ENCODE peak calls at places on chromosome 7, in nine cellular contexts. R is body of pancreas, D is breast epithelium, X is ovary, U is heart left ventricle, N is Peyer's patch, Y is A549, V is adrenal gland, Q is spleen. S is an unnamed sample. For H3K4me1, the result is how much of the 10 kb centered on the place peaks cover.

GRCh38 chr7:42566981-42567510 is 330.0 kb upstream of the GLI3 start:
- DNase-seq in N (no peak), V (no peak), Q (no peak), X (no peak), U (no peak), D (no peak), R (no peak), Y (no peak), S (no peak)

GRCh38 chr7:95632609-95633008 is 36.3 kb upstream of the PDK4 start:
- DNase-seq in Y (no peak), U (no peak), R (no peak), X (no peak), Q (no peak), V (no peak), D (no peak), N (no peak), S (peak)

GRCh38 chr7:140911746-140912145 is 13.0 kb downstream of the BRAF start:
- DNase-seq in R (no peak), Y (no peak), X (no peak), Q (no peak), N (no peak), V (no peak), D (no peak), U (no peak), S (no peak)

GRCh38 chr7:41891967-41892755 is 189.3 kb upstream of the INHBA start:
- DNase-seq in R (no peak), Q (no peak), Y (no peak), D (no peak), X (no peak), V (no peak), U (peak), N (no peak), S (no peak)

GRCh38 chr7:150369740-150370501 is 1.3 kb downstream of the REPIN1 start:
- DNase-seq in X (no peak), D (no peak), U (no peak), N (no peak), R (no peak), Y (no peak), V (no peak), Q (peak), S (no peak)

GRCh38 chr7:134567368-134567767 is 18.5 kb downstream of the AKR1B15 start:
- DNase-seq in Y (no peak), N (no peak), X (no peak), Q (no peak), D (no peak), U (no peak), R (no peak), V (no peak), S (no peak)

GRCh38 chr7:72334066-72334465 is 78.1 kb downstream of the CALN1 start:
- DNase-seq in Q (no peak), U (no peak), Y (no peak), V (no peak), N (no peak), R (no peak), D (no peak), X (no peak), S (no peak)

GRCh38 chr7:30285067-30285530 is 702 bp downstream of the ZNRF2 start:
- DNase-seq in Q (peak), R (peak), Y (no peak), V (peak), N (peak), X (peak), D (no peak), U (no peak), S (peak)

GRCh38 chr7:150665075-150665794 is 20.3 kb upstream of the GIMAP2 start:
- DNase-seq in U (no peak), D (no peak), X (no peak), Y (no peak), Q (no peak), N (no peak), R (no peak), V (no peak), S (no peak)

GRCh38 chr7:150909192-150909591 is 56.9 kb downstream of the AOC1 start:
- DNase-seq in V (no peak), D (no peak), Y (no peak), X (no peak), Q (no peak), N (no peak), R (no peak), U (no peak), S (no peak)

GRCh38 chr7:32937344-32938174 is 19.7 kb upstream of the FKBP9 start:
- DNase-seq in R (peak), Y (peak), V (peak), N (no peak), Q (no peak), U (peak), D (no peak), X (peak), S (peak)

GRCh38 chr7:133530682-133531081 is 277.8 kb downstream of the EXOC4 start:
- DNase-seq in N (no peak), Q (no peak), U (no peak), D (no peak), V (no peak), R (no peak), Y (no peak), X (no peak), S (no peak)

GRCh38 chr7:51850141-51850540 is 533.5 kb upstream of the COBL start:
- DNase-seq in R (no peak), Q (no peak), D (no peak), V (no peak), Y (no peak), N (no peak), U (no peak), X (no peak), S (no peak)

GRCh38 chr7:81604075-81604807 is 165.6 kb downstream of the HGF start:
- DNase-seq in N (no peak), R (no peak), Y (peak), Q (no peak), D (no peak), X (no peak), V (peak), U (no peak), S (no peak)

DNA sequence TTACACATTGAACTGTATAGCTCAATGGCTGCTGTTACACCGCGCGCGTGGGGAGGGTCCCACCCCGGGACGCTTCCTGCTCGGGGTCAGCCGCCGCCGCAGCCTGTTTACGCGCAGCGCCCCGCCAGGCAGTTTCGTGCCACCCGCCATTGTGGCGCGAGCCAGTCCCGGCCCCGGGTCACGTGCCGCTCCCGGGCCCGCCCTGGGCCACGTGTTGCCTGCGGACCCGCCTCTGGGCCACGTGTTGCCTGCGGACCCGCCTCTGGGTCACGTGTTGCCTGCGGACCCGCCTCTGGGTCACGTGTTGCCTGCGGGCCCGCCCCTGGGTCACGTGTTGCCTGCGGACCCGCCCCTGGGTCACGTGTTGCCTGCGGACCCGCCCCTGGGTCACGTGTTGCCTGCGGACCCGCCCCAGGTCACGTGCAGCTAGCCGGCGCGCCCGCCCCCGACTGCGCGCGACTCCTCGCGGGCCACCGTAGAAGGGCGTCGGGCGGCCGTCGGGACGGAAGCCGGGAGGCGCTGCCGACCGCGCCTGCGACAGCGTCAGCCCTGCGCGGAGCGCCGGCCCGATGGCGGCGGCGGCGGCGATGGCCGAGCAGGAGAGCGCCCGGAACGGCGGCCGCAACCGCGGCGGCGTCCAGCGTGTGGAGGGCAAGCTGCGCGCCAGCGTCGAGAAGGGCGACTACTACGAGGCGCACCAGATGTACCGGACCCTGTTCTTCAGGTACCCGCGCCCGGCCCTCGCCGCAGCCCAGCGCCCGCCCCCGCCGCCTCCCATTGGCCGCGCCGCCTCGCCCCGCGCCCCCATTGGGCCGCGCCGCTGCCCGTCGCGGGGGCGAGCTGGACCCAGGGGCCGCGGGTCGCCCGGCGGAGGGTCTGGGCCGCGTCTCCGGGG is at the start of gene GET4:
- DNase-seq in D (peak), V (peak), Q (peak), U (peak), Y (peak), N (peak), X (peak), R (peak), S (peak)
- TF ChIP-seq POLR2A in D (peak), V (peak), Q (peak), U (peak), Y (peak), N (peak), X (peak), R (peak), S (peak)

DNA sequence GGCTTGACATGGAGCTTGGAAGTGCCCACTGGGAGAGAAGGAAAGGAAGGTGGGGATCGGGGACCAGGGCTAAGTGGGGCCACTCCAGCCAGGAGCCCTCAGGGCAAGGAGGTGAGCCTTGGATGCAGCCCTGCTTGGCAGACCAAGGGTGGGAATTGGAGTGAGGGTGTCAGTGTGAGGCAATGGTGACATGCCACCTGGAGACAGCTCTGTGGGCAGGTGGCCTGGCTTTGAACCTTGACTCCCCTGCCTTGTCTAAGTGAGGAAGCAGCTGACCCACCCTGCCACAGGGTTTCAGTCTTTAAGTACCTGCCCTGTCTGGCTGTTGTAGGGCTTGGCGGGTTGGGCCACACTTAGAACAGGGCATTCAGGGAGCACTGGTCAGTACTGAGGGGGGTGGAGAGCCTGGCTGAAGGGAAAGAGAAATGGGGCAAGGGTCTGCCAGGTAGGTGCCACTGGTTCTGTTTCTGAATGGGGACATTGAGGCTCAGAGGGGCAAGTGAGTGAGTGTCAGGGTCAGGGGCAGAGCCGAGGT is 4.8 kb downstream of the RAMP3 start:
- DNase-seq in D (no peak), R (no peak), V (no peak), Y (no peak), U (peak), X (no peak), Q (peak), N (no peak), S (no peak)
- H3K27ac ChIP-seq in D (no peak), R (no peak), V (no peak), Y (no peak), U (no peak), X (no peak), Q (no peak), N (no peak), S (no peak)

GRCh38 chr7:98702021-98702420 is 84.9 kb downstream of the NPTX2 start:
- DNase-seq in Y (no peak), X (no peak), U (no peak), V (no peak), Q (no peak), D (no peak), R (no peak), N (no peak), S (no peak)

GRCh38 chr7:98703916-98704315 is 86.8 kb downstream of the NPTX2 start:
- DNase-seq in Y (no peak), N (no peak), V (no peak), R (no peak), Q (no peak), U (no peak), D (no peak), X (no peak), S (no peak)

GRCh38 chr7:98697485-98698240 is 80.6 kb downstream of the NPTX2 start:
- DNase-seq in N (no peak), U (no peak), R (peak), Q (no peak), V (no peak), D (no peak), X (no peak), Y (no peak), S (no peak)

GRCh38 chr7:98701372-98701771 is 84.3 kb downstream of the NPTX2 start:
- DNase-seq in U (no peak), R (no peak), Q (no peak), X (no peak), D (no peak), N (no peak), Y (no peak), V (no peak), S (no peak)

GRCh38 chr7:98700533-98700932 is 83.4 kb downstream of the NPTX2 start:
- DNase-seq in U (no peak), D (no peak), Q (no peak), N (no peak), V (no peak), Y (no peak), R (no peak), X (no peak), S (no peak)
- H3K4me1 ChIP-seq in U (under half), D (under half), Q (under half), N (under half), V (under half), Y (under half), R (under half), X (under half), S (under half)

GRCh38 chr7:4693152-4693551 is 11.1 kb downstream of the FOXK1 start:
- DNase-seq in X (no peak), R (no peak), V (no peak), D (no peak), N (no peak), Q (no peak), U (no peak), Y (no peak), S (no peak)
- TF ChIP-seq POLR2A in X (no peak), R (no peak), V (no peak), D (no peak), N (no peak), Q (no peak), U (no peak), Y (no peak), S (no peak)

GRCh38 chr7:77426521-77427051 is 10.4 kb upstream of the GSAP start:
- DNase-seq in R (no peak), U (no peak), D (no peak), X (no peak), Y (no peak), Q (no peak), V (no peak), N (no peak), S (no peak)
- H3K27ac ChIP-seq in R (no peak), U (no peak), D (no peak), X (no peak), Y (peak), Q (peak), V (no peak), N (no peak), S (no peak)

GRCh38 chr7:116782177-116782711 is 80.1 kb upstream of the CAPZA2 start:
- DNase-seq in N (no peak), U (no peak), Y (no peak), Q (no peak), R (no peak), X (no peak), V (no peak), D (no peak), S (no peak)
- H3K4me1 ChIP-seq in N (under half), U (under half), Y (half or more), Q (under half), R (under half), X (under half), V (under half), D (under half), S (half or more)

DNA sequence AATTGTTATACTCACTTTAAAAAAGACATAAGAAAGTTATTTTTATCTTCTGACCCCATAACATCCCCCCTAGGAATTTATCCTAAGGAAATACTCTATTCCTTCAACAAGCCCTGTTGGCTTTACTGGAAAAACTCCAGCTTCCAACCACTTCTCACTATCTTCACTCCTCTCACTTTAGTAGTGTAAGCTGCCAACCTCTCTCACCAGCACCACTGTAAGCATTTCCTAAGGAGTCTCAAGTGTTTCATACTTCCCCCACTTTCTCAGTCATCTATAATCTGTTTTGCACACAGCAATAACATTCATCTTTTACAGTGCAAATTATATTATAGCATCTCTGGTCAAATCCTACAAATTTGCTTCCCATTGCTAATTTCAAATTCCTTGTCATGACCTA is 45.8 kb downstream of the GPR85 start:
- DNase-seq in N (no peak), D (no peak), Y (no peak), U (no peak), Q (no peak), V (no peak), R (no peak), X (no peak), S (no peak)
- TF ChIP-seq POLR2A in N (no peak), D (no peak), Y (no peak), U (no peak), Q (no peak), V (no peak), R (no peak), X (no peak), S (no peak)

DNA sequence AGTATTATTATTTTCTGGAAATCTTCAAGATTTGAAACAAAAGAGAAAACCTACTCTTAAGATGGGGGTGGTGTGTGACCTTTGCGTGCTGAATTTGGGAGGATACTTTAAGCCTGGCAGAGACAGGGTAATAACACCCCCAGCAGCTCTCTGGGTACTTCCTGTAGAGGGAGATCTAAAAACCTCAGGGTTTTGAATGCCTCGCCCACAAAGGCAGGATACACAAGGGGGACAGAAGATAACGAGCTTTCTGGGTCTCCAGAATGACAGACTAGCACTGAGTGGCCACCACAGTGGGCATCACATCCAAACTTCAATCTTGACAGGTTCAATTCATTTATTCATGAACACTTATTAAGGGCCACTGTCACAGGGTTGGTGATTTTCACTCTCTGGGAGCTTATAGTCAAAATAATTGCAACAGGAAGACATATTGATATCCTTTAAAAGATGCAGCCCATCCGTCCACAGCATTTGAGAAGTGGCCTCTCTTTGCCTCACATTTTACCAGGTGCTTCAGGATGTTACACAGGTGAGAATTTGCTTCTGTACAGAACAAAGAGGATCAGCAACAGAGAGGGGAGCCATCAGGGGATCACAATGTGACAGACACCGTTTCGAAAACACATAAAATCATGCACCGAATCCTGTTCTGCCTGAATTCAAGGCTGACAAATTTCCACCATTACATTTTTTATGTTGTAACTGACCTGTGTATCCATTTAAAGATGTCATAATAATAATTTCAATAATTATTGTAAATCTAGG is 14.3 kb downstream of the CPA1 start:
- DNase-seq in X (no peak), D (no peak), V (no peak), R (no peak), Q (no peak), Y (no peak), N (no peak), U (no peak), S (no peak)
- H3K27ac ChIP-seq in X (no peak), D (no peak), V (no peak), R (no peak), Q (peak), Y (no peak), N (no peak), U (no peak), S (no peak)